ENCODE peak calls at places on chromosomes 3 and 15, in four cellular contexts. One of them, this sample, is unnamed.

GRCh38 chr15:61195116-61196002 is 33.7 kb downstream of the RORA start:
- DNase-seq in GM12878: peak
- DNase-seq in A549: peak
- DNase-seq in HepG2: peak
- DNase-seq in this sample: peak

GRCh38 chr3:58518304-58518789 is 18.6 kb downstream of the ACOX2 start:
- DNase-seq in HepG2: peak
- DNase-seq in GM12878: no peak
- DNase-seq in A549: no peak
- DNase-seq in this sample: no peak

GRCh38 chr3:64908292-64908691 is 220.5 kb upstream of the ADAMTS9 start:
- DNase-seq in A549: no peak
- DNase-seq in GM12878: no peak
- DNase-seq in HepG2: no peak
- DNase-seq in this sample: peak

GRCh38 chr15:34436956-34437442 is 609 bp downstream of the GOLGA8A start:
- DNase-seq in HepG2: peak
- DNase-seq in GM12878: no peak
- DNase-seq in A549: no peak
- DNase-seq in this sample: peak

GRCh38 chr3:7188551-7188950 is 327.6 kb downstream of the GRM7 start:
- DNase-seq in HepG2: no peak
- DNase-seq in A549: no peak
- DNase-seq in GM12878: no peak
- DNase-seq in this sample: no peak

GRCh38 chr3:23834082-23834870 is 28.5 kb downstream of the UBE2E1 start:
- DNase-seq in A549: no peak
- DNase-seq in HepG2: no peak
- DNase-seq in GM12878: no peak
- DNase-seq in this sample: peak

GRCh38 chr15:51077565-51078153 is 17.0 kb downstream of the TNFAIP8L3 start:
- DNase-seq in GM12878: peak
- DNase-seq in A549: no peak
- DNase-seq in HepG2: no peak
- DNase-seq in this sample: peak

GRCh38 chr3:179166561-179167201 is 18.5 kb downstream of the PIK3CA start:
- DNase-seq in GM12878: no peak
- DNase-seq in A549: no peak
- DNase-seq in HepG2: no peak
- DNase-seq in this sample: no peak

GRCh38 chr3:8538223-8538622 is 36.6 kb downstream of the LMCD1 start:
- DNase-seq in HepG2: no peak
- DNase-seq in GM12878: no peak
- DNase-seq in A549: no peak
- DNase-seq in this sample: no peak

GRCh38 chr15:71057143-71057542 is 58.1 kb upstream of the THSD4 start:
- DNase-seq in A549: no peak
- DNase-seq in GM12878: no peak
- DNase-seq in HepG2: no peak
- DNase-seq in this sample: no peak

GRCh38 chr3:62587579-62588031 is 214.3 kb upstream of the FEZF2 start:
- DNase-seq in A549: no peak
- DNase-seq in GM12878: no peak
- DNase-seq in HepG2: no peak
- DNase-seq in this sample: peak

GRCh38 chr3:119571230-119571629 is 8.1 kb upstream of the ADPRH start:
- DNase-seq in A549: no peak
- DNase-seq in GM12878: no peak
- DNase-seq in HepG2: no peak
- DNase-seq in this sample: no peak

GRCh38 chr3:127694467-127695215 is 21.9 kb downstream of the ABTB1 start:
- DNase-seq in GM12878: no peak
- DNase-seq in HepG2: peak
- DNase-seq in A549: peak
- DNase-seq in this sample: peak

GRCh38 chr3:23189183-23189582 is 13.9 kb upstream of the UBE2E2 start:
- DNase-seq in GM12878: no peak
- DNase-seq in HepG2: no peak
- DNase-seq in A549: no peak
- DNase-seq in this sample: peak

GRCh38 chr15:82971223-82971984 is 14.6 kb upstream of the RAMAC start:
- DNase-seq in A549: no peak
- DNase-seq in HepG2: no peak
- DNase-seq in GM12878: no peak
- DNase-seq in this sample: no peak

GRCh38 chr3:142929109-142929508 is 34.4 kb downstream of the PAQR9 start:
- DNase-seq in GM12878: no peak
- DNase-seq in A549: peak
- DNase-seq in HepG2: peak
- DNase-seq in this sample: peak

GRCh38 chr3:125051715-125052581 is 3.8 kb downstream of the HEG1 start:
- DNase-seq in A549: no peak
- DNase-seq in HepG2: no peak
- DNase-seq in GM12878: peak
- DNase-seq in this sample: peak

GRCh38 chr3:28726840-28727239 is 378.2 kb upstream of the AZI2 start:
- DNase-seq in HepG2: peak
- DNase-seq in GM12878: peak
- DNase-seq in A549: peak
- DNase-seq in this sample: peak

GRCh38 chr3:69272537-69272936 is 113.4 kb downstream of the FRMD4B start:
- DNase-seq in HepG2: no peak
- DNase-seq in A549: no peak
- DNase-seq in GM12878: no peak
- DNase-seq in this sample: no peak

GRCh38 chr3:61268659-61269058 is 17.4 kb upstream of the FHIT start:
- DNase-seq in GM12878: no peak
- DNase-seq in HepG2: no peak
- DNase-seq in A549: no peak
- DNase-seq in this sample: no peak

GRCh38 chr15:74422723-74423442 is 10.9 kb downstream of the SEMA7A start:
- DNase-seq in HepG2: peak
- DNase-seq in A549: peak
- DNase-seq in GM12878: no peak
- DNase-seq in this sample: no peak

GRCh38 chr3:108406661-108407206 is 103.7 kb downstream of the MYH15 start:
- DNase-seq in HepG2: peak
- DNase-seq in GM12878: peak
- DNase-seq in A549: peak
- DNase-seq in this sample: peak

GRCh38 chr15:75368689-75369239 is 357 bp upstream of the MAN2C1 start:
- DNase-seq in A549: no peak
- DNase-seq in GM12878: no peak
- DNase-seq in HepG2: peak
- DNase-seq in this sample: no peak

GRCh38 chr3:172213168-172213567 is 173.8 kb downstream of the FNDC3B start:
- DNase-seq in GM12878: peak
- DNase-seq in HepG2: no peak
- DNase-seq in A549: no peak
- DNase-seq in this sample: no peak

GRCh38 chr15:77416954-77417353 is 3.0 kb downstream of the PEAK1 start:
- DNase-seq in A549: no peak
- DNase-seq in HepG2: no peak
- DNase-seq in GM12878: no peak
- DNase-seq in this sample: no peak

GRCh38 chr3:184513276-184514150 is 48.1 kb upstream of the EPHB3 start:
- DNase-seq in HepG2: peak
- DNase-seq in GM12878: peak
- DNase-seq in A549: peak
- DNase-seq in this sample: peak

GRCh38 chr3:165459924-165460540 is 263.8 kb upstream of the SLITRK3 start:
- DNase-seq in HepG2: no peak
- DNase-seq in GM12878: no peak
- DNase-seq in A549: peak
- DNase-seq in this sample: no peak

GRCh38 chr3:47266709-47267489 is 15.7 kb downstream of the KIF9 start:
- DNase-seq in HepG2: peak
- DNase-seq in A549: peak
- DNase-seq in GM12878: peak
- DNase-seq in this sample: peak

GRCh38 chr15:37758412-37758811 is 176.0 kb upstream of the TMCO5A start:
- DNase-seq in A549: no peak
- DNase-seq in GM12878: no peak
- DNase-seq in HepG2: peak
- DNase-seq in this sample: no peak

GRCh38 chr3:161395115-161395514 is 23.8 kb upstream of the SPTSSB start:
- DNase-seq in A549: no peak
- DNase-seq in GM12878: no peak
- DNase-seq in HepG2: no peak
- DNase-seq in this sample: no peak
- H3K4me2 ChIP-seq in A549: no peak
- H3K4me2 ChIP-seq in GM12878: no peak
- H3K4me2 ChIP-seq in HepG2: no peak
- H3K4me2 ChIP-seq in this sample: no peak

DNA sequence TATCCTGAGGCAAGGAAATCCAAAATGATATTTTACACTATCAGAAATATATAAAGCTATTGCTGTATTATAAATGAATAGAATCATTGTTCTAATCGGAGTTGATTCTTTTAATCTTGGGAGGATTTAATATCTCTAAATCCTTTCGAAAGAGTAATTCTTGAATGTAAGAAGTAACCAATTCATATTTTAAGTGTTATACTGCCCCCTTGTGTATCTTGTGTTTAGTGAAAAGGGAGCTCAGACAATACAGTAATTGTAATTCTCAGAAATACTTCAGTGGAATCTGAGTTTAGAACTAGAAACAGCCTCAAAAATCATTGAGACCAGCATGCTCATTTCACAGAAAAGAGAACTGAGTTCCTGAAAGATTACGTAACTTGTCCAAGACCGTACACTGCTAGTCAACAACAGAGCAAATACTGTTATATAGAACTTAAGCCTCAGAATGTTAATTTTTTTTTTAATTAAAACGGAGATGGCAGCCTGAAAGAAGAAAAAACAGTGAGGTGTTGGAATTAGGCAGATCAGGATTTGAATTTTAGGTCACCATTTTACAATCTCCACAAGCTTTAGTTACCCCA is 42.9 kb downstream of the PLCH1 start:
- DNase-seq in A549: peak
- DNase-seq in HepG2: peak
- DNase-seq in GM12878: no peak
- DNase-seq in this sample: peak
- TF ChIP-seq MYC in A549: no peak
- TF ChIP-seq MYC in HepG2: no peak
- TF ChIP-seq MYC in GM12878: no peak
- TF ChIP-seq MYC in this sample: no peak

GRCh38 chr15:63530762-63531299 is 26.4 kb downstream of the USP3 start:
- DNase-seq in A549: no peak
- DNase-seq in HepG2: no peak
- DNase-seq in GM12878: peak
- DNase-seq in this sample: no peak
- H3K4me3 ChIP-seq in A549: no peak
- H3K4me3 ChIP-seq in HepG2: no peak
- H3K4me3 ChIP-seq in GM12878: peak
- H3K4me3 ChIP-seq in this sample: no peak

DNA sequence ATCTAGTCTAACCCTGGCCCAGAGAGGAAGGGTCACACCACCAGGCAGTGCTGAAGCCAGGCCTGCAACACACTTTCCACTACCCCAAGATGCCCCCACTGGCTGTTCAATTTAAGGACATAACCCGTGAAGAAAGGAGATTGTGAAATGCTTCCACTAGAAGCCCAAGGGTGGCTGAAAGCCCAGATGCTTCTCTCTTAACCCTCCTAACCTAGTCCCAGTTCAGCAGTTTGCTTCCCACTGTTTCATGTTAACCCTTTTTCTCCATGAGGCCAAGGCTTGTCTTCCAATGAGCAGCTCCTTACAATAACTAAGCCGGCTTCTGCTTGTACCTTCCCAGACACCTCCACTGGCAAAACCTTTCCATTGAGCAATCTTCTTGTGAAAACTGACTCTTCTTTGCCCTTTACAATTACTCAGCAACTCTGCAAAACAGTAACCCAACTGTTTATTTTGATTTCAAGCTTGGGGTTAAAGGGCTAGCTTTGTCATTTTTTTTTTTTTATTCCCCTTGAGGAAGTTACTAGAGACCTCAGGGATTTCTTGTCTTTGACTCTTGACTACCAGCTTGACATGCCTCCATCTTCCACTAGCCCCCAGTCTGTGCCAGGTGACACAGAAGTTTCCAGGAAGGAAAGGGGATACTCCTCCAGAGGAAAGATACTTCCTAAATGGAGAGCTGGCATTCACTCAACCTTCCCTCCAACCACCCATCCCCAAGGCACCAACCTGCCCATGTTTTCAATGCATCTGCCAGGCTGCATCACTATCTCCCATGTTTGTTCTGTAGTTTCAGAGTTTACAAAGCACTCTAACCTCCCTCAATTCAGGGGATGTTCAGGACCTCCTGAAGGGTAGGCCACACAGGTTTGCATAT is 198.6 kb upstream of the LPP start:
- DNase-seq in HepG2: peak
- DNase-seq in GM12878: no peak
- DNase-seq in A549: peak
- DNase-seq in this sample: peak
- H3K4me2 ChIP-seq in HepG2: peak
- H3K4me2 ChIP-seq in GM12878: no peak
- H3K4me2 ChIP-seq in A549: peak
- H3K4me2 ChIP-seq in this sample: no peak

DNA sequence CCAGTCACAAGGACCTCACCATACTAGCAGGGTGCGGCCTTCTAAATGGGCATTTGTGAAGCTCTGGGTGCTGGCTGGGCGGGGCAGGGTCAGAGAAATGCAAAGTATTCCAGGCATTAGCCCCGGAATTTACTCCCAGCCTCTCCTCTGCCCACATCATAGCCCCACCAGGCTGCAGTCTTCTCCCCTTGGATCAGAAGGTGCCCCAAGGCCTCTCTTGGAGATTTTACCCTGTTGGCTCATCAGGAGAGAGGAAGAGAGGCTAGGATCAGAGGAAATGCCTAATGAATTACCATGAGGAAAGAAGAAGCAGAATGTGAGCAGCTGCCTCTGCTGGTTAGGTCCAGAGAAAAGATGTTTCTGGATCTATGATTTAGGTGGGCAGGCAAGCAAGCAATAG is 65.7 kb downstream of the BDH1 start:
- DNase-seq in GM12878: no peak
- DNase-seq in A549: peak
- DNase-seq in HepG2: peak
- DNase-seq in this sample: peak
- TF ChIP-seq MYC in GM12878: no peak
- TF ChIP-seq MYC in A549: no peak
- TF ChIP-seq MYC in HepG2: no peak
- TF ChIP-seq MYC in this sample: no peak

This sample was measured in endothelial cell of umbilical vein.